ENCODE peak calls at places on chromosome X, in nine cellular contexts. B, E, R, G, K, I, Z, C and U are unnamed samples.

GRCh38 chrX:153333271-153333670 is 682 bp upstream of the ZNF275 start:
- DNase-seq in I (peak; percentile 69), B (no peak), E (no peak), K (no peak), R (no peak), C (no peak), G (peak; percentile 55), Z (peak; percentile 39), U (no peak)

GRCh38 chrX:46340696-46341095 is 204.5 kb downstream of the ZNF674 start:
- DNase-seq in B (no peak), K (no peak), E (no peak), I (no peak), G (no peak), R (no peak), Z (no peak), C (no peak), U (no peak)

GRCh38 chrX:24023972-24024664 is 2.9 kb downstream of the KLHL15 start:
- DNase-seq in B (no peak), K (no peak), E (no peak), Z (no peak), R (no peak), I (peak; percentile 52), G (peak; percentile 22), C (no peak), U (no peak)

GRCh38 chrX:13371191-13371590 is 51.3 kb upstream of the ATXN3L start:
- DNase-seq in R (no peak), B (no peak), G (no peak), C (no peak), E (no peak), I (no peak), K (no peak), Z (peak; percentile 42), U (no peak)

GRCh38 chrX:20547649-20548051 is 280.9 kb upstream of the RPS6KA3 start:
- DNase-seq in B (no peak), Z (peak; percentile 81), I (peak; percentile 64), C (no peak), E (no peak), K (no peak), G (peak; percentile 58), R (peak; percentile 64), U (no peak)

GRCh38 chrX:3044671-3045070 is 3.4 kb downstream of the ARSF start:
- DNase-seq in B (no peak), G (no peak), C (no peak), Z (no peak), R (no peak), K (no peak), E (no peak), I (no peak), U (no peak)

GRCh38 chrX:12701625-12702024 is 89.6 kb upstream of the PRPS2 start:
- DNase-seq in C (peak; percentile 46), G (peak; percentile 79), K (no peak), Z (peak; percentile 46), R (peak; percentile 58), I (peak; percentile 60), B (peak; percentile 23), E (no peak), U (no peak)

GRCh38 chrX:20913760-20914159 is 460.5 kb upstream of the CNKSR2 start:
- DNase-seq in G (no peak), Z (no peak), E (no peak), R (no peak), K (no peak), I (peak; percentile 2), C (no peak), B (peak; percentile 41), U (no peak)

GRCh38 chrX:16826207-16826606 is 39.9 kb downstream of the TXLNG start:
- DNase-seq in B (no peak), E (no peak), C (no peak), Z (peak; percentile 60), I (peak; percentile 57), K (no peak), G (peak; percentile 65), R (no peak), U (no peak)

GRCh38 chrX:16825306-16826035 is 39.2 kb downstream of the TXLNG start:
- DNase-seq in Z (peak; percentile 46), E (no peak), K (no peak), R (no peak), G (no peak), I (peak; percentile 69), B (no peak), C (no peak), U (no peak)

GRCh38 chrX:16827225-16827624 is 41.0 kb downstream of the TXLNG start:
- DNase-seq in K (no peak), R (no peak), E (no peak), C (no peak), I (peak; percentile 41), B (no peak), G (no peak), Z (peak; percentile 76), U (no peak)

GRCh38 chrX:16832301-16832700 is 37.9 kb downstream of the RBBP7 start:
- DNase-seq in G (no peak), B (no peak), K (no peak), C (no peak), R (no peak), I (no peak), E (no peak), Z (peak; percentile 43), U (no peak)

DNA sequence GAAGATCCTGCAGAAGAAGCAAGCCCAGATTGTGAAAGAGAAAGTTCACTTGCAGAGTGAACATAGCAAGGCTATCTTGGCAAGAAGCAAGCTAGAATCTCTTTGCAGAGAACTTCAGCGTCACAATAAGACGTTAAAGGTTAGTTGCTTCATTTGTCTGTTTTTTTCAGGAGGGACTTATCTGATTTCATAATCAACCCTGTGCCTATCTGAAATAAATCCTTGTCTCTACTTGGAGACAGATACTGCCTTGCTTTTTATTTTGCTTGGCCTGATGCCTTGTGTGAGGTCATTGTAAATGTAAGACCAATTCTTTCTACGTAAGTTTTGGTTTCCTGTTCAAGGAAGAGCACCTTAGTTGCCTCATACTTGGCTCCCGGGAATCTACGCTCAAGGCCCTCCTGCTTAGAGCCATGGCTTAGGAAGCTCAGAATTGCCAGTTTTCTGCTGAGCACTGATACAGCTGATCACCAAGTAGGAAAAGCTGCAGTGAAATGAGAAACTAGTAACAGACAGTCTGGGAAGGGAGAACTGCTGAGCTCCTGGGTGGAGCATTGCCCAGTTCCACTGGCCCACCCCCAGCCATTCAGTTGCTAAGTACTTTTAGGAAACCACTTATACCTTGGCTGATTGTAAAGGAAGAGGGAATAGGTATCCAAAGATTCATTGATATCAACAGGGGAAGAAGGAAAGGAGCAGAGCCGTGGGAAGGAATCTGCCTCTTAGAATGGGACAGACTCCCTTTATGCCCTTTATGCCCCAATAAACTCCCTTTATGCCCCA is 41.8 kb downstream of the RBBP7 start:
- DNase-seq in G (peak; percentile 92), I (peak; percentile 60), E (peak; percentile 40), Z (peak; percentile 93), B (no peak), K (no peak), C (no peak), R (no peak), U (no peak)
- H3K27me3 ChIP-seq in G (no peaks in the 10 kb centered on the region), I (no peaks in the 10 kb centered on the region), E (no peaks in the 10 kb centered on the region), Z (no peaks in the 10 kb centered on the region), B (no peaks in the 10 kb centered on the region), K (no peaks in the 10 kb centered on the region), C (no peaks in the 10 kb centered on the region), R (no peaks in the 10 kb centered on the region), U (no peaks in the 10 kb centered on the region)

GRCh38 chrX:123563167-123563566 is 169.7 kb downstream of the THOC2 start:
- DNase-seq in C (no peak), I (no peak), G (no peak), R (no peak), B (no peak), K (no peak), Z (no peak), E (no peak), U (no peak)

GRCh38 chrX:123561439-123562215 is 171.2 kb downstream of the THOC2 start:
- DNase-seq in R (no peak), G (no peak), E (no peak), I (no peak), Z (no peak), C (no peak), K (no peak), B (no peak), U (no peak)

DNA sequence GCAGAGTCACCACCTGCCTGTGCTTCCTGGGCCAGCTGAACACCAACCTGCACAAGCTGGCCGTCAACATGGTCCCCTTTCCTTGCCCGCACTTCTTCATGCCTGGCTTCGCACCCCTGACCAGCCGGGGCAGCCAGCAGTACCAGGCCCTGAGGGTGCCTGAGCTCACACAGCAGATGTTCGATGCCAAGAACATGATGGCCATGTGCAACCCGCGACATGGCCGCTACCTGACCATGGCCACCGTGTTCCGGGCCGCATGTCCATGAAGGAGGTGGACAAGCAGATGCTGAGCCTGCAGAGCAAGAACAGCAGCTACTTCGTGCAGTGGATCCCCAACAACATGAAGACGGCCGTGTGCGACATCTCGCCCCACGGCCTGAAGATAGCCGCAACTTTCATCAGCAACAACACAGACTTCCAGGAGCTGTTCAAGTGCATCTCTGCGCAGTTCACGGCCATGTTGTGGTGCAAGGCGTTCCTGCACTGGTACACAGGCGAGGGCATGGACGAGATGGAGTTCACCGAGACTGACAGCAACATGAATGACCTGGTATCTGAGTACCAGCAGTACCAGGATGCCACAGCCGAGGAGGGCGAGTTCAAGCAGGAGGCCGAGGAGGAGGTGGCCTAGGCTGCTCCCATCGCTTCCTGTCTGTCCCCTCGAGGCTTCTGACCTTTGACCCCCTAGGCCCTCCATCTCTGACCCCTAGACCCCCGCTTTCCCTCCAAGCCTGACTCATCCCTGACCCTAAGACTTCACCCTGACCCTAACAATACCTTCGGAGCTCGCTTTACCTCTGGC is 170.3 kb downstream of the THOC2 start:
- DNase-seq in Z (no peak), K (no peak), B (no peak), C (no peak), R (no peak), G (no peak), I (no peak), E (no peak), U (no peak)
- H3K9me3 ChIP-seq in Z (no peaks in the 10 kb centered on the region), K (no peaks in the 10 kb centered on the region), B (no peaks in the 10 kb centered on the region), C (no peaks in the 10 kb centered on the region), R (no peaks in the 10 kb centered on the region), G (peaks cover 2% of the 10 kb centered on the region), I (no peaks in the 10 kb centered on the region), E (no peaks in the 10 kb centered on the region), U (no peaks in the 10 kb centered on the region)

GRCh38 chrX:134544189-134544588 is 84.2 kb downstream of the HPRT1 start:
- DNase-seq in R (no peak), G (peak; percentile 12), C (no peak), Z (no peak), E (no peak), B (no peak), I (peak; percentile 40), K (no peak), U (no peak)

GRCh38 chrX:134543201-134543797 is 83.3 kb downstream of the HPRT1 start:
- DNase-seq in E (no peak), K (no peak), C (no peak), I (no peak), R (no peak), B (no peak), Z (no peak), G (peak; percentile 37), U (no peak)

GRCh38 chrX:134546187-134546586 is 86.2 kb downstream of the HPRT1 start:
- DNase-seq in K (no peak), G (peak; percentile 21), R (no peak), E (no peak), Z (no peak), B (no peak), C (no peak), I (no peak), U (no peak)

GRCh38 chrX:134545524-134545923 is 85.6 kb downstream of the HPRT1 start:
- DNase-seq in I (no peak), G (peak; percentile 46), Z (no peak), K (no peak), C (no peak), E (peak; percentile 53), B (no peak), R (no peak), U (no peak)

DNA sequence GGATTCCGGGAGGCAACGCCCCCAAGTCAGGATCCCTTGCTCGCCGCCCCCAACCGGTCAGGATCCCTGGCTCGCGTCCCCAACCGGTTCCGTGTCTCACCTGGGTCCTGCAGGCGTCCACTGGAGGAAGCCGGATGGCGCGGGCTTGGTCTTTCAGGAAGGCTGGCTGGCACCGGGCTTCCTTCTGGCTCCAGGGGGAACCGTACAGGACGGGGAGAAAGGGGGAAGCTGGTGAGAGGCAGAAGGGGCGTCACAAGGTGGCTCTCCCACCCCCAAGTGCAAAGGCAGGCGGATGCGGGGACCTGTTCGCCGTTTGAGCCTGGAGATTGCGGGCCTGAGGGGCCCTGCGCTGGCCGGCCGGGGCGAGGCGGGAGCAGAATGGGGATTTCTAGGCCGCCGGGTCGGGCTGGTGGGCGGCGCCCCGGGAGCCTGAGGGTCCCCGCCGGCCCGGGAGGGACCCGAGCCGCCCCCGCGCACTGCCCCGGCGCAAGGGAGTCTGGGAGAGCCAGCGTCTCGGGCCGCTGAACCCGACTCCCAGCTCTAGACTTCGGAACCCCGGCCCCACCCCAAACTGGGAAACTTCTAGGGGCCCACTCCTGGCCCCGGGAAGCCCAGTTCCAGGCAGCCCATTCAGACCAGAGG is 84.8 kb downstream of the HPRT1 start:
- DNase-seq in B (no peak), R (no peak), I (no peak), K (no peak), C (no peak), G (peak; percentile 17), E (peak; percentile 44), Z (no peak), U (no peak)
- H3K27me3 ChIP-seq in B (peaks cover 2% of the 10 kb centered on the region), R (peaks cover 4% of the 10 kb centered on the region), I (no peaks in the 10 kb centered on the region), K (peaks cover 20% of the 10 kb centered on the region), C (peaks cover 13% of the 10 kb centered on the region), G (peaks cover 43% of the 10 kb centered on the region), E (no peaks in the 10 kb centered on the region), Z (no peaks in the 10 kb centered on the region), U (peaks cover 58% of the 10 kb centered on the region)

DNA sequence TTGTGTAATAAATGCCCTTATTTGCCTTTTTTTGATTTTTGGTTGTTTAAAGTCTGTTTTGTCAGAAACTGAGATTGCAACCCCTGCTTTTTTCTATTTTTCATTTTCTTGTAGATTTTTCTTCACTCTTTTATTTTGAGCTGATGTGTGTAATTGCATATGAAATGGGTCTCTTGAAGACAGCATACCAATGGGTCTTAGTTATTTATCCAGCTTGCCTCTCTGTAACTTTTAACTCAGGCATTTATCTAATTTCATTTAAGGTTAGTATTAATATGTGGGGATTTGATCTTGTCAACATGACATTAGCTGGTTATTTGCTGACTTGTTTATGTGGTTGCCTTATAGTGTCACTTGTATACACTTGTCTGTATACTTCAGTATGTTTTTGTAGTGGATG is 378.0 kb downstream of the CPXCR1 start:
- DNase-seq in G (no peak), B (no peak), C (no peak), Z (no peak), R (no peak), I (no peak), K (no peak), E (no peak), U (no peak)
- H3K9me3 ChIP-seq in G (no peaks in the 10 kb centered on the region), B (no peaks in the 10 kb centered on the region), C (no peaks in the 10 kb centered on the region), Z (no peaks in the 10 kb centered on the region), R (no peaks in the 10 kb centered on the region), I (no peaks in the 10 kb centered on the region), K (no peaks in the 10 kb centered on the region), E (no peaks in the 10 kb centered on the region), U (no peaks in the 10 kb centered on the region)